ENCODE peak calls at places on chromosome 1, in nine cellular contexts. A is transverse colon, M is breast epithelium, W is HCT116, S is stomach, D is vagina, Y is GM23338, Q is spleen, V is Panc1. I is an unnamed sample.
A peak's percentile ranks its signal among the peaks of the same experiment; 100 is the strongest.

GRCh38 chr1:102902045-102902444 is 206.3 kb downstream of the COL11A1 start:
- DNase-seq in V (no peak), W (no peak), S (no peak), A (no peak), M (no peak), Q (no peak), D (no peak), Y (no peak), I (no peak)

GRCh38 chr1:20134995-20135394 is 4.1 kb upstream of the PLA2G2F start:
- DNase-seq in S (no peak), V (no peak), A (no peak), Q (no peak), M (no peak), Y (no peak), W (no peak), D (no peak), I (no peak)

GRCh38 chr1:243487649-243488227 is 231.9 kb downstream of the SDCCAG8 start:
- DNase-seq in V (no peak), S (no peak), Q (no peak), D (no peak), M (no peak), Y (peak; percentile 80), W (peak; percentile 33), A (no peak), I (no peak)

GRCh38 chr1:160416369-160416768 is 16.0 kb downstream of the VANGL2 start:
- DNase-seq in Q (no peak), D (no peak), A (no peak), M (no peak), V (no peak), Y (peak; percentile 78), S (no peak), W (peak; percentile 36), I (no peak)

GRCh38 chr1:200184196-200184595 is 156.7 kb downstream of the NR5A2 start:
- DNase-seq in W (peak; percentile 42), V (no peak), D (no peak), S (peak; percentile 86), A (peak; percentile 69), M (peak; percentile 69), Y (no peak), Q (peak; percentile 87), I (peak; percentile 71)

GRCh38 chr1:200528838-200529565 is 91.5 kb downstream of the KIF14 start:
- DNase-seq in V (no peak), Y (no peak), S (no peak), W (no peak), A (no peak), Q (no peak), M (no peak), D (no peak), I (no peak)

GRCh38 chr1:245956225-245956624 is 550.9 kb downstream of the SMYD3 start:
- DNase-seq in W (no peak), V (no peak), D (no peak), S (no peak), A (no peak), M (no peak), Q (peak; percentile 79), Y (no peak), I (no peak)

GRCh38 chr1:180352588-180352987 is 122.5 kb downstream of the LHX4 start:
- DNase-seq in S (no peak), V (no peak), Y (no peak), Q (no peak), D (no peak), W (no peak), A (no peak), M (no peak), I (no peak)

GRCh38 chr1:81113688-81114087 is 687.0 kb upstream of the ADGRL2 start:
- DNase-seq in S (no peak), M (no peak), V (no peak), Y (no peak), Q (no peak), D (no peak), W (no peak), A (no peak), I (no peak)

GRCh38 chr1:50251592-50252165 is 143.0 kb downstream of the ELAVL4 start:
- DNase-seq in W (no peak), D (no peak), Y (peak; percentile 78), S (no peak), A (no peak), V (no peak), M (no peak), Q (peak; percentile 76), I (no peak)

GRCh38 chr1:242787968-242788367 is 263.5 kb upstream of the PLD5 start:
- DNase-seq in A (no peak), Q (no peak), D (no peak), V (no peak), Y (no peak), M (no peak), S (no peak), W (no peak), I (no peak)

GRCh38 chr1:182960046-182960445 is 7.1 kb upstream of the SHCBP1L start:
- DNase-seq in W (no peak), S (no peak), D (no peak), M (no peak), V (no peak), A (no peak), Y (no peak), Q (no peak), I (no peak)

GRCh38 chr1:66354311-66354922 is 179.5 kb upstream of the SGIP1 start:
- DNase-seq in V (no peak), W (no peak), A (no peak), Y (peak; percentile 66), Q (no peak), D (no peak), M (no peak), S (no peak), I (no peak)

GRCh38 chr1:192476802-192477298 is 98.7 kb upstream of the RGS1 start:
- DNase-seq in V (no peak), Q (no peak), Y (no peak), A (no peak), W (no peak), S (no peak), D (no peak), M (no peak), I (no peak)

GRCh38 chr1:30538906-30539855 is 184.2 kb downstream of the MATN1 start:
- DNase-seq in Y (no peak), W (no peak), M (no peak), Q (peak; percentile 51), S (no peak), V (no peak), A (no peak), D (peak; percentile 64), I (no peak)

GRCh38 chr1:235304549-235305451 is 23.2 kb downstream of the ARID4B start:
- DNase-seq in D (no peak), Y (no peak), W (no peak), Q (no peak), A (no peak), M (no peak), V (no peak), S (no peak), I (no peak)

GRCh38 chr1:228486596-228487335 is 416 bp upstream of the RNF187 start:
- DNase-seq in S (peak; percentile 60), Y (peak; percentile 94), V (peak; percentile 82), M (peak; percentile 40), Q (peak; percentile 96), W (peak; percentile 88), A (peak; percentile 67), D (no peak), I (peak; percentile 85)

GRCh38 chr1:3031401-3032221 is 10.3 kb downstream of the ACTRT2 start:
- DNase-seq in M (no peak), D (no peak), Q (peak; percentile 64), V (no peak), A (no peak), Y (no peak), S (no peak), W (no peak), I (no peak)

GRCh38 chr1:12072741-12073140 is 9.6 kb downstream of the TNFRSF8 start:
- DNase-seq in Y (no peak), D (no peak), M (no peak), S (no peak), A (no peak), Q (no peak), V (no peak), W (no peak), I (no peak)

GRCh38 chr1:151994956-151995355 is 1.3 kb upstream of the S100A10 start:
- DNase-seq in A (no peak), M (no peak), D (no peak), W (peak; percentile 88), S (no peak), V (peak; percentile 98), Q (no peak), Y (peak; percentile 71), I (no peak)
- TF ChIP-seq POLR2AphosphoS5 in A (no peak), M (no peak), D (no peak), W (peak; percentile 48), S (no peak), V (peak; percentile 70), Q (no peak), Y (no peak), I (no peak)

GRCh38 chr1:201702936-201703335 is 126.0 kb upstream of the IPO9 start:
- DNase-seq in M (no peak), V (no peak), S (no peak), Q (no peak), D (no peak), W (no peak), Y (peak; percentile 80), A (no peak), I (no peak)
- H3K27ac ChIP-seq in M (peak overlapping the region; percentile 86), V (no peak overlapping the region), S (peak overlapping the region; percentile 61), Q (no peak overlapping the region), D (peak overlapping the region; percentile 83), W (no peak overlapping the region), Y (no peak overlapping the region), A (peak overlapping the region; percentile 63), I (no peak overlapping the region)

GRCh38 chr1:226948996-226949395 is 8.9 kb downstream of the COQ8A start:
- DNase-seq in W (no peak), A (no peak), Q (no peak), Y (no peak), S (no peak), M (no peak), V (no peak), D (no peak), I (no peak)
- TF ChIP-seq POLR2AphosphoS5 in W (no peak), A (no peak), Q (no peak), Y (no peak), S (no peak), M (no peak), V (no peak), D (no peak), I (no peak)

DNA sequence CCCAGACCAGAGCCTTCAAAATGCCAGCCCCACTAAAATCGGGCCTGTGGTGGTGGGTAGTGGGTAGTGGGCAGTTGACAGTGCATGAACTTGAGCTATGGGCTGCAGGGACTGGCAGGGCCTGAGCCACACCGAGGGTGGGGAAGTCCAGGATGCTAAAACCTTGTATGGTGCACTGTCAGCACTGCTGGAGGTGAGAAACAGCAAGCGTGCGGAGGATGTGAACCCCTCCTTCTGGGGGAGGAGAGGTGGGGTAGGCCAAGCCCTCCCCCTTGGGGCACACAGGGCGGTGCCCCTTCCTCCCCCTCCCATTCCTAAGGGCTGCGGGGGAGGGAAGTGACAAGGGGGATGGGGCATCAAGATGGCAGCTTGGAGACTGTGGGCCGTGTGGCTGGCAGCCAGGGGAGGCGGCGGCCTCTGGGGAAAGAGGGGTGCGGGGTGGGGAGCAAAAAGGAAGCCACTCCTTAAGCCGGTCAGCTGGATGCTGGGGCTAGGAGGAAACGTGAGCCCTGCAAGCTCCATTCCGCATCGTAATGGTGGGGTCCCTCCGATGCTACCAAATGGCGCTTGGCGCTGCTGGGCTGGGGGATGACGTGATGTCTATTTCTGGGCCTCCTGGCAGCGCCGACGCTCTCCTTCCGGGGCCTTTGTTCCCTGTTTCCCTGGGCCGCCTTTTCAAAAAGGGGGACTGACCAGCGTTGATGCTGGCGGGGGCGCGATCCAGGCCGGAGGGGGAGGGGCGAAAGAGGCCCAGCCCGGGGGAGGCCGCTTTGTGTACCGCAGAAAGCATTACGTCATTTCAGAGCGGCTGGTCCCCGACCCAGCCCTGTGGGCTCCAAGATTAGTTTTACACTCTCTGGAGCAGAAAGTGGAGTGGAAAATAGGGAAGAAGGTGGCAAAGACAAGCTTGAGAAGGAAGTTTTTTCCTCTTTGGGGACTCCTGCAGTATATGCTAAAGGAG is 794 bp downstream of the SYT11 start:
- DNase-seq in W (no peak), A (peak; percentile 55), V (no peak), D (no peak), M (peak; percentile 37), Q (peak; percentile 86), S (peak; percentile 33), Y (peak; percentile 95), I (no peak)
- H3K27ac ChIP-seq in W (no peak overlapping the region), A (peak overlapping the region; percentile 92), V (peak overlapping the region; percentile 19), D (peak overlapping the region; percentile 95), M (peak overlapping the region; percentile 90), Q (peak overlapping the region; percentile 92), S (peak overlapping the region; percentile 91), Y (peak overlapping the region; percentile 94), I (no peak overlapping the region)